ENCODE peak calls at places on chromosome 6, in ten cellular contexts. Y is activated T-cell treated with anti-CD3 and anti-CD28 coated beads for 1 hour, W is HFFc6, O is prostate gland, K is caudate nucleus, V is D341Med, L is iPS DF 6.9, Z is occipital lobe, C is AG09319, T is AG08396. S is an unnamed sample.

GRCh38 chr6:125753218-125753936 is 3.9 kb downstream of the HEY2 start:
- DNase-seq in Y (no peak), W (peak; percentile 34), O (no peak), K (no peak), V (no peak), L (no peak), Z (no peak), C (peak; percentile 2), T (no peak), S (no peak)

GRCh38 chr6:25830461-25830860 is 1.4 kb downstream of the SLC17A1 start:
- DNase-seq in Y (no peak), W (no peak), O (no peak), K (no peak), V (no peak), L (no peak), Z (no peak), C (no peak), T (no peak), S (no peak)

GRCh38 chr6:164014716-164015484 is 600.4 kb downstream of the QKI start:
- DNase-seq in Y (no peak), W (no peak), O (no peak), K (no peak), V (no peak), L (peak; percentile 27), Z (peak; percentile 14), C (no peak), T (no peak), S (no peak)

GRCh38 chr6:37776546-37776945 is 43.0 kb upstream of the ZFAND3 start:
- DNase-seq in Y (no peak), W (no peak), O (no peak), K (no peak), V (no peak), L (no peak), Z (no peak), C (no peak), T (no peak), S (no peak)

GRCh38 chr6:169653691-169654090 is 48.1 kb downstream of the WDR27 start:
- DNase-seq in Y (no peak), W (no peak), O (no peak), K (no peak), V (no peak), L (no peak), Z (no peak), C (no peak), T (no peak), S (no peak)

GRCh38 chr6:10567256-10568041 is 46.3 kb downstream of the GCNT2 start:
- DNase-seq in Y (no peak), W (no peak), O (no peak), K (no peak), V (no peak), L (no peak), Z (no peak), C (no peak), T (no peak), S (no peak)

GRCh38 chr6:109453594-109454482 is 1.7 kb downstream of the MICAL1 start:
- DNase-seq in Y (no peak), W (no peak), O (no peak), K (no peak), V (peak; percentile 70), L (no peak), Z (no peak), C (no peak), T (no peak), S (no peak)

GRCh38 chr6:15677822-15678221 is 15.0 kb upstream of the DTNBP1 start:
- DNase-seq in Y (no peak), W (no peak), O (no peak), K (no peak), V (no peak), L (no peak), Z (no peak), C (no peak), T (no peak), S (no peak)

GRCh38 chr6:91097316-91097878 is 510.5 kb upstream of the MAP3K7 start:
- DNase-seq in Y (no peak), W (no peak), O (no peak), K (no peak), V (no peak), L (no peak), Z (peak; percentile 4), C (no peak), T (no peak), S (no peak)